ENCODE peak calls at places on chromosome 9, in nine cellular contexts. Y is fibroblast of pulmonary artery, W is stomach, J is uterus, X is spleen, E is BE2C, S is OCI-LY7, F is left ventricle myocardium inferior, U is fibroblast of the aortic adventitia. D is an unnamed sample.

GRCh38 chr9:105242062-105242461 is 2.4 kb upstream of the SLC44A1 start:
- DNase-seq in W (no peak), X (no peak), S (no peak), Y (no peak), U (no peak), F (no peak), J (no peak), E (no peak), D (no peak)

GRCh38 chr9:137240841-137241489 is at the start of gene TUBB4B:
- DNase-seq in E (peak), F (peak), Y (peak), W (peak), J (peak), X (peak), S (peak), U (peak), D (peak)

GRCh38 chr9:71333311-71333710 is 211.9 kb upstream of the TRPM3 start:
- DNase-seq in X (no peak), W (no peak), J (no peak), E (no peak), F (no peak), Y (no peak), S (no peak), U (no peak), D (no peak)

GRCh38 chr9:108543251-108543768 is 312.5 kb downstream of the ACTL7B start:
- DNase-seq in F (no peak), J (no peak), X (no peak), S (no peak), E (no peak), U (peak), Y (no peak), W (no peak), D (no peak)

GRCh38 chr9:35917261-35917660 is 8.0 kb downstream of the SPAAR start:
- DNase-seq in X (no peak), J (no peak), W (no peak), E (no peak), Y (no peak), S (no peak), U (no peak), F (no peak), D (no peak)

GRCh38 chr9:75190762-75191161 is 102.4 kb downstream of the OSTF1 start:
- DNase-seq in W (no peak), Y (no peak), E (no peak), U (no peak), S (no peak), J (no peak), F (no peak), X (no peak), D (no peak)

GRCh38 chr9:109382585-109382984 is 61.7 kb upstream of the EPB41L4B start:
- DNase-seq in Y (no peak), U (no peak), J (no peak), W (no peak), X (no peak), E (no peak), F (no peak), S (no peak), D (no peak)

GRCh38 chr9:36306481-36307306 is 48.4 kb upstream of the GNE start:
- DNase-seq in F (no peak), U (no peak), S (peak), E (no peak), X (no peak), W (no peak), J (no peak), Y (peak), D (peak)

GRCh38 chr9:737400-738120 is 103.9 kb upstream of the DMRT1 start:
- DNase-seq in W (no peak), U (no peak), J (no peak), S (no peak), Y (no peak), X (no peak), F (no peak), E (no peak), D (no peak)

GRCh38 chr9:133562611-133563285 is 28.2 kb downstream of the ADAMTSL2 start:
- DNase-seq in X (no peak), J (no peak), S (no peak), W (no peak), E (no peak), U (no peak), F (no peak), Y (no peak), D (no peak)

GRCh38 chr9:16753256-16753655 is 117.2 kb downstream of the BNC2 start:
- DNase-seq in U (no peak), S (no peak), E (no peak), J (no peak), F (no peak), W (no peak), Y (no peak), X (no peak), D (no peak)

GRCh38 chr9:83526901-83527300 is 11.3 kb downstream of the FRMD3 start:
- DNase-seq in E (peak), J (no peak), F (no peak), Y (no peak), W (no peak), X (no peak), S (no peak), U (no peak), D (no peak)

GRCh38 chr9:110278080-110278707 is 21.9 kb upstream of the TXN start:
- DNase-seq in E (no peak), X (no peak), J (no peak), F (no peak), U (peak), Y (no peak), S (no peak), W (no peak), D (peak)

GRCh38 chr9:126607086-126607485 is 6.6 kb upstream of the LMX1B start:
- DNase-seq in J (no peak), U (no peak), X (no peak), Y (no peak), W (no peak), F (no peak), S (peak), E (no peak), D (no peak)

GRCh38 chr9:109082091-109082620 is 37.6 kb downstream of the TMEM245 start:
- DNase-seq in F (no peak), Y (no peak), J (no peak), S (no peak), W (no peak), U (no peak), E (no peak), X (no peak), D (no peak)

GRCh38 chr9:2838356-2838983 is 5.4 kb downstream of the PUM3 start:
- DNase-seq in F (no peak), U (peak), W (no peak), J (no peak), X (no peak), S (no peak), E (no peak), Y (peak), D (no peak)

GRCh38 chr9:105693435-105694275 is 686 bp upstream of the TMEM38B start:
- DNase-seq in U (no peak), S (peak), W (no peak), X (no peak), J (no peak), F (no peak), E (no peak), Y (no peak), D (no peak)

GRCh38 chr9:99264070-99264469 is 42.0 kb downstream of the SEC61B start:
- DNase-seq in W (no peak), J (no peak), S (no peak), U (no peak), F (no peak), Y (peak), X (no peak), E (peak), D (no peak)

GRCh38 chr9:6045364-6045763 is 29.9 kb upstream of the RANBP6 start:
- DNase-seq in E (no peak), J (no peak), U (no peak), S (no peak), W (no peak), F (no peak), Y (no peak), X (no peak), D (no peak)

GRCh38 chr9:27053369-27054057 is 48.0 kb upstream of the LRRC19 start:
- DNase-seq in E (no peak), U (no peak), S (no peak), Y (peak), J (no peak), F (no peak), W (no peak), X (no peak), D (peak)

GRCh38 chr9:77013932-77014596 is 5.4 kb upstream of the FOXB2 start:
- DNase-seq in X (no peak), U (no peak), S (no peak), Y (no peak), E (no peak), W (no peak), J (no peak), F (no peak), D (no peak)

GRCh38 chr9:136527721-136528710 is 17.8 kb downstream of the NOTCH1 start:
- DNase-seq in X (no peak), E (peak), W (peak), U (no peak), S (no peak), J (no peak), Y (no peak), F (no peak), D (peak)

GRCh38 chr9:95246547-95246946 is 71.0 kb downstream of the FANCC start:
- DNase-seq in E (no peak), X (no peak), F (no peak), U (no peak), W (no peak), S (no peak), J (no peak), Y (no peak), D (no peak)

GRCh38 chr9:132646726-132647125 is 23.1 kb downstream of the DDX31 start:
- DNase-seq in F (no peak), X (no peak), Y (no peak), U (no peak), E (no peak), S (no peak), W (no peak), J (no peak), D (no peak)

GRCh38 chr9:7976167-7976755 is 176.7 kb upstream of the DMAC1 start:
- DNase-seq in W (no peak), F (no peak), U (no peak), J (no peak), E (no peak), Y (no peak), X (no peak), S (peak), D (peak)

GRCh38 chr9:25003686-25004085 is 458.0 kb upstream of the IZUMO3 start:
- DNase-seq in X (peak), E (no peak), U (no peak), Y (no peak), J (no peak), W (no peak), F (no peak), S (peak), D (no peak)

GRCh38 chr9:137077758-137078693 is 709 bp downstream of the UAP1L1 start:
- DNase-seq in Y (no peak), U (no peak), X (peak), E (peak), F (no peak), S (peak), W (no peak), J (no peak), D (no peak)

GRCh38 chr9:742914-743594 is 98.4 kb upstream of the DMRT1 start:
- DNase-seq in S (no peak), U (no peak), W (no peak), X (no peak), F (no peak), E (no peak), Y (no peak), J (no peak), D (peak)

GRCh38 chr9:84404095-84404686 is 63.6 kb upstream of the SLC28A3 start:
- DNase-seq in U (no peak), E (no peak), X (no peak), Y (no peak), S (peak), F (no peak), J (no peak), W (no peak), D (no peak)

GRCh38 chr9:108784998-108785397 is 70.8 kb downstream of the ACTL7B start:
- DNase-seq in E (no peak), U (peak), W (no peak), X (no peak), F (no peak), J (no peak), Y (peak), S (no peak), D (peak)

DNA sequence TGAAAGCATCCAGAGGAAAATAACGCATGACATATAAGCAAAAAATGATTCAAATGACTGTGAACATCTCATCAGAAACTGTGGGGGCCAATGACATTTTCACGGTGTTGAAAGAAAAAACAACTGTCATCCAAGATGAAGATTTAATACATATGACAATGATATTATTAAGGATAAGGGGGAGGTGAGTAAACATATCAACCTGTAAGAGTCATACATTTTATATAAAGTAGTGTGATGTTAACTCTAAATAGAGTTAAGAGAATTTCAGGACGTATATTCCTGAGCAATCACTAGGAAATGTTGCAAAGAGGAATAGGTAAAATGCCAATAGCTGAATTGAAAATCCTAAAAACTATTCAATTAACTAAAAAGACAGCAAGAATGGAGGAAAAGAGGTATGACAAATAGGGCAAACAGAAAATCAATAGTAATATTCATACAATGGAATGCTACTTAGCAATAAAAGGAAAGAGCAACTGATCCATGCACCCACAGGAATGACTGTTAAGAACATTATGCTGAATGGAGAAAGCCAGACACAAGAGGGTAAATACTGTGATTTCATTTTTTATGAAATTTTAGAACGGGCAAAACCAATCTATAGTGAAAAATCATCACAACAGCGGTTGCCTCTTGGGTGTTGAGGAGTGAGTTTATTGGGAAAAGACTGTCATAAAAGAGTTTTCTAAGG is 92.4 kb upstream of the JAK2 start:
- DNase-seq in W (no peak), S (no peak), X (no peak), U (no peak), E (no peak), Y (no peak), J (no peak), F (no peak), D (no peak)
- TF ChIP-seq CTCF in W (no peak), S (no peak), X (no peak), U (no peak), E (no peak), Y (no peak), J (no peak), F (no peak), D (no peak)

GRCh38 chr9:90801507-90802289 is at the start of gene SYK:
- DNase-seq in E (no peak), F (peak), W (peak), S (peak), J (no peak), U (no peak), Y (no peak), X (peak), D (no peak)

GRCh38 chr9:90802534-90802933 is 915 bp downstream of the SYK start:
- DNase-seq in F (no peak), E (no peak), S (peak), Y (no peak), U (no peak), W (no peak), J (no peak), X (no peak), D (no peak)

GRCh38 chr9:90801175-90801506 is 478 bp upstream of the SYK start:
- DNase-seq in U (no peak), Y (no peak), W (no peak), F (no peak), J (no peak), E (no peak), X (no peak), S (peak), D (no peak)

GRCh38 chr9:90805006-90805993 is 3.7 kb downstream of the SYK start:
- DNase-seq in W (no peak), F (no peak), J (no peak), X (no peak), S (peak), E (peak), Y (no peak), U (no peak), D (no peak)

GRCh38 chr9:90803860-90804593 is 2.4 kb downstream of the SYK start:
- DNase-seq in F (no peak), W (no peak), U (no peak), S (peak), Y (no peak), J (no peak), X (no peak), E (no peak), D (no peak)
- H3K4me3 ChIP-seq in F (peak), W (no peak), U (no peak), S (peak), Y (no peak), J (no peak), X (peak), E (no peak), D (no peak)

DNA sequence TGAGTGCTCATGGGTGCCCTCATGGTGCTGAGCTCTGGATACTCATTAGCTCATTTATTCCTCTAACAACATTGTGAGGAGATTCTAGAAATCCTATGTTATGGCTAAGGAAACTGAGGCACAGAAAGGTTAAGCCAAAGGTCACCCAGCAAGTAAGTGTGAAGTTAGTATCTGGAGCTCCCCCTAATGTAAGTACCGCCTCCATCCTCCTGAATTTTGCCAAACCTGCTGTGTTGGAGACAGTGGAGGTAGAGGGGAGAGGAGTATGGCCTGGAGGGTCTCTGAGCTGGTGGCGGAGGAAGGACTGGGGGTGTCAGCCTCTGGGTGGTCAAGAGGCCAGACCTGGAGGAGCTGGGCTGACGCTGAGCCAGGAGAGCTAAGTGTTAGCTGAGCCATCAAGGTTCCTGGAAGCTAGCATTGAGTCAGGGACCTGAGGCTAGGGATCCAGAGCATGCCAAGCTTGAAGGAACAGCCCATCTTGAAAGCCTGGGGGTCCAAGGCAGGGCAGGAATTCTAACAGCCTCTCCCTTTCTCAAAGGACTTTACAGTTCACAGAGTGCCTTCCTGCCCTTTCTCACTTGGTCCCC is 114.8 kb downstream of the RGS3 start:
- DNase-seq in J (no peak), E (no peak), S (no peak), U (no peak), Y (no peak), W (no peak), X (peak), F (peak), D (no peak)
- TF ChIP-seq CTCF in J (no peak), E (no peak), S (peak), U (no peak), Y (no peak), W (no peak), X (no peak), F (no peak), D (peak)

DNA sequence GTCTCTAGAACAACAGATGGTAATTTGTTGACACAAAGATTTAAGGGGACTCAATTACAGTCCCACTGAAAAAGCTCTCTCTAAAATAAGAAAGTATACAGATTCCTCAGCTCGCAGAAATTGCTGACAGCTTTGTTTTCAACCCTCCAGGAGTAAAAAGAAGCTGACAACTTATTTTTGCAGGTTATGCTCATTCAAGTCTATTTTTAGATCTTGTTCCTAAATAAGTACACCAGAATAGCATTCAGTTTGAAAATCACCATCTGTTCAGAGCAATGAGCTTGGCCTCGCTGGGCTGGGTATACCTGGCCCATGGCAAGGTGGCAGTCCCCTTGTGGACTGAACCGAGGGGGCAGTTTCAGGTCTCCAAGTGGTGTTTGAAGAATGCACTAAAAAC is 169.3 kb downstream of the AUH start:
- DNase-seq in E (no peak), J (no peak), X (no peak), W (no peak), U (peak), S (peak), F (no peak), Y (no peak), D (no peak)
- H3K4me3 ChIP-seq in E (no peak), J (no peak), X (no peak), W (no peak), U (peak), S (peak), F (peak), Y (no peak), D (no peak)

GRCh38 chr9:37956904-37957663 is 53.2 kb upstream of the SLC25A51 start:
- DNase-seq in U (no peak), W (peak), J (no peak), E (no peak), Y (no peak), X (peak), F (no peak), S (no peak), D (no peak)

GRCh38 chr9:37958154-37958553 is 54.2 kb upstream of the SLC25A51 start:
- DNase-seq in U (no peak), E (no peak), Y (no peak), W (no peak), J (no peak), F (no peak), X (peak), S (no peak), D (no peak)

GRCh38 chr9:37956423-37956820 is 52.5 kb upstream of the SLC25A51 start:
- DNase-seq in U (no peak), Y (no peak), J (no peak), W (no peak), F (no peak), S (no peak), E (no peak), X (peak), D (no peak)

GRCh38 chr9:37955781-37956422 is 52.0 kb upstream of the SLC25A51 start:
- DNase-seq in E (no peak), J (no peak), X (peak), W (no peak), Y (no peak), S (no peak), U (no peak), F (no peak), D (no peak)

DNA sequence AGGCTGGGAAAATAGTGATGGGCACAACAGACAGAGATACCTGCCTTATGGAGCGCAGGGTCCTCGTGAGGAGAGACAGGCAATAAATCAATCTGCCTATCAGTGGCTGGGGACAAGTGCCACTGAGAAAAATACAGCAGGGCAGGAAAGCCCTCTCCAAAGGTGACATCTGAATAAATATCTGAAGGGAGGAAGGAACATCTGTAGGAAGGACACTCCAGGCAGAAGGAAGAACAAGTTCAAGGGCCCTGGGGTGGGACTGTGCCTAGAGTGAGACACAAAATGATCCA is 53.7 kb upstream of the SLC25A51 start:
- DNase-seq in W (no peak), X (no peak), U (no peak), J (no peak), Y (no peak), S (no peak), F (no peak), E (no peak), D (no peak)
- TF ChIP-seq CTCF in W (no peak), X (no peak), U (no peak), J (no peak), Y (no peak), S (no peak), F (no peak), E (no peak), D (no peak)

GRCh38 chr9:87040410-87041009 is 93.2 kb upstream of the GAS1 start:
- DNase-seq in F (no peak), E (no peak), X (no peak), U (no peak), J (no peak), S (no peak), Y (no peak), W (no peak), D (no peak)
- H3K4me3 ChIP-seq in F (no peak), E (no peak), X (no peak), U (no peak), J (no peak), S (no peak), Y (peak), W (no peak), D (no peak)

D was measured in astrocyte of the spinal cord.